ENCODE peak calls at places on chromosomes 11 and 22, in four cellular contexts. T, C, H and N are unnamed samples.

GRCh38 chr22:49567894-49568750 is 259.6 kb downstream of the BRD1 start:
- DNase-seq in H (no peak), T (no peak), C (peak), N (peak)

GRCh38 chr11:35750315-35750714 is 87.7 kb downstream of the TRIM44 start:
- DNase-seq in H (no peak), T (no peak), C (no peak), N (no peak)

GRCh38 chr22:27212617-27213177 is 555.3 kb downstream of the MIAT start:
- DNase-seq in H (peak), C (peak), T (no peak), N (peak)

GRCh38 chr11:132402056-132402684 is 1031.8 kb downstream of the NTM start:
- DNase-seq in T (peak), H (peak), C (no peak), N (no peak)

GRCh38 chr11:25200925-25201324 is 704.1 kb downstream of the LUZP2 start:
- DNase-seq in C (no peak), H (no peak), T (no peak), N (no peak)

GRCh38 chr11:46342237-46342636 is 5.0 kb upstream of the DGKZ start:
- DNase-seq in H (no peak), C (no peak), T (no peak), N (no peak)

GRCh38 chr22:42273855-42274451 is 3.5 kb upstream of the TCF20 start:
- DNase-seq in T (no peak), C (no peak), H (no peak), N (no peak)

GRCh38 chr11:57751676-57752253 is at the start of gene BTBD18:
- DNase-seq in H (peak), C (no peak), T (peak), N (no peak)

GRCh38 chr22:38317237-38317994 is at the start of gene CSNK1E:
- DNase-seq in H (peak), C (peak), T (peak), N (no peak)

GRCh38 chr22:18024276-18024939 is at the start of gene MICAL3:
- DNase-seq in H (peak), C (peak), T (peak), N (no peak)